ENCODE peak calls at places on chromosomes 5 and 9, in four cellular contexts. H, D, X and I are unnamed samples.

GRCh38 chr5:139690385-139691274 is 42.5 kb downstream of the CXXC5 start:
- DNase-seq in H (peak), D (peak), X (peak), I (peak)

GRCh38 chr5:150468206-150468605 is 18.7 kb upstream of the RPS14 start:
- DNase-seq in H (no peak), D (no peak), X (no peak), I (no peak)

GRCh38 chr9:93343663-93344062 is 107.8 kb upstream of the FAM120A start:
- DNase-seq in H (no peak), D (no peak), X (no peak), I (no peak)

GRCh38 chr9:131203438-131204219 is 72.7 kb downstream of the FAM78A start:
- DNase-seq in H (no peak), D (no peak), X (no peak), I (no peak)

GRCh38 chr5:87966213-87966612 is 302.4 kb downstream of the TMEM161B start:
- DNase-seq in H (no peak), D (no peak), X (no peak), I (no peak)

GRCh38 chr9:136276716-136277115 is 27.2 kb downstream of the CCDC187 start:
- DNase-seq in H (no peak), D (no peak), X (no peak), I (no peak)

GRCh38 chr9:100196215-100196614 is 97.2 kb downstream of the INVS start:
- DNase-seq in H (no peak), D (no peak), X (no peak), I (no peak)

GRCh38 chr5:171858303-171858702 is 72.7 kb downstream of the SMIM23 start:
- DNase-seq in H (peak), D (peak), X (no peak), I (no peak)

GRCh38 chr9:124894741-124895170 is 32.8 kb downstream of the ARPC5L start:
- DNase-seq in H (peak), D (peak), X (peak), I (no peak)
- TF ChIP-seq CTCF in H (peak), D (peak), X (peak), I (no peak)

DNA sequence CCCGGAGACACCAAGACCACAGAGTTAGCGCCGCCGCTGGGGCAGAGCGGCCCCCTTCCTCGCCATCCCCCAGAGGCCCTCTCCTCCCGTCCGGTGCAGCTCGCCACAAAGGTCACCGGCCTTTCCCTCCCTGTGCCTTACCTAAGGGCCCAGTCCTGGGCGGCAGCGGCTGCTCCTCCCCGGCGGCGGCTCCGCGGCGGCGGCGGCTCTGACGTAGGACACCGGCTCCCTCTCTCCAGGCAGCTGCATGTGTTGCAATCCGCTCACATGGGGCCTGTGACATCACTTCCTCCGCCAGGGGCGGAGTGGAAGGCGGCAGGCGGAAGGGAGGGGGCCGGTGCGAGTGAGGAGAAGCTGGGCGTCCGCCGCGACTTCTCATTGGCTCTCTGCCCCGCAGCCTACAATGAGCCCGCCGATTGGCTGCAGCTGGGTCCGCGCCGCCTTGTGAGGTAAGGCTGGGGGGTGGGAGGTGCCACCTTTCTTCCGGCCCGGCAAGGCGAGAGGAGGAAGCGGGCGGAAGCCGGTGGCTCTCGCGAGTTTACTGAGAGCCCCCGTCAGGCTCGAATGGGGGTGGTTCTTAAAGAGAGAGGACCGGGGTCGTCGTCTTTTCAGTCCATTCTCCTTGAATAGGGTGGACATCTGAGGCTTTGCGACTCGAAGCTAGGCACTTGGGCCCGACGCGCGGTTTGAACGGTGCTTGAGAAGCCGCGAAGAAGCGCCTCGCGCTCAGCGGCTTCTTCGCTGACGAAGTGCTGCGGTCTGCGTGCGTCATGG is at the start of gene ETF1:
- DNase-seq in H (peak), D (peak), X (peak), I (peak)
- TF ChIP-seq CTCF in H (no peak), D (no peak), X (peak), I (no peak)

GRCh38 chr5:179865471-179866240 is 7.0 kb upstream of the MRNIP start:
- DNase-seq in H (no peak), D (no peak), X (no peak), I (no peak)

GRCh38 chr5:179867079-179867465 is 8.5 kb upstream of the MRNIP start:
- DNase-seq in H (no peak), D (no peak), X (no peak), I (peak)

GRCh38 chr5:179864686-179865085 is 6.1 kb upstream of the MRNIP start:
- DNase-seq in H (no peak), D (no peak), X (no peak), I (no peak)

GRCh38 chr5:179867476-179867875 is 8.9 kb upstream of the MRNIP start:
- DNase-seq in H (no peak), D (no peak), X (no peak), I (no peak)

DNA sequence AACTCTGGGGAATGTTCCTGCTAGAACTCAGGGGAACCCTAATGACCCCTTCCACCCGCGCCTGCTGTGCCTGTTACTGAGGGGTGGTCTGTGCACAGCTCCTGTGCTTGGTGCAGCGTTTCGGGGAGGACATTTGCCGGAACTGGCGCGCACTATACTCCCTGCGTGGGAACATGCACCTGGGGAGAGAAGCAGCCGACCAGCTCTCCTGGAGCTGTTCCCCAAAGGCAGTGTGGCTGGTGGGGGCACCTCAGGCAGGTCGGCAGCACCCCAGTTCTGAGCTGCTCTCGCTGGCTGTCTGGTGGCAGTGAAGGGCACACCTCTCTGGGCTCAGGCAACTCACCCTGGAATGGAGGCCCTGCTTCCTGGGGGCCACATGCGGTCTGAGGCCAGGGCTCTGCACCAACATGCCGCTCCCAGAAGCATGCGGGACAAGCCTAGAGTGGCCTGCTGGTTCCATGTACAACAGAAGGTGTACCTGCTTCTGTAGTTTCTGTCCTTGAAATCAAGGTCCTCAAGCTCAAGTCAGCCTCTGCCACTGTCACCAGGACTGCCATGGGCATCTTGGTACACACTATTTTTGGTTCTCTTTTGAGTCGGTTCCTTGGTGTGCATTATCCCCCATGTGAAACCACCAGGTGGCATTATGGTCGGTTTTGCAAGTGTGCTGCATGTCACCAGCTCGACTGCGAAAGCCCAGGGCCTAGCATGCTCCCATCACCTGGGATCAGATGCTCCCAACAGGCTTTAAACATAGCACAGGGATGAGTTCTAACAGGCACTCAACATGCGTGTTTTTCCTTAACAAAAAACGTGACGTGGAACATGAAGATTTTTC is 7.8 kb upstream of the MRNIP start:
- DNase-seq in H (no peak), D (no peak), X (no peak), I (no peak)
- TF ChIP-seq CTCF in H (no peak), D (no peak), X (no peak), I (no peak)

GRCh38 chr5:149130121-149130931 is 11.0 kb upstream of the ABLIM3 start:
- DNase-seq in H (peak), D (no peak), X (no peak), I (no peak)
- TF ChIP-seq CTCF in H (peak), D (peak), X (peak), I (no peak)

DNA sequence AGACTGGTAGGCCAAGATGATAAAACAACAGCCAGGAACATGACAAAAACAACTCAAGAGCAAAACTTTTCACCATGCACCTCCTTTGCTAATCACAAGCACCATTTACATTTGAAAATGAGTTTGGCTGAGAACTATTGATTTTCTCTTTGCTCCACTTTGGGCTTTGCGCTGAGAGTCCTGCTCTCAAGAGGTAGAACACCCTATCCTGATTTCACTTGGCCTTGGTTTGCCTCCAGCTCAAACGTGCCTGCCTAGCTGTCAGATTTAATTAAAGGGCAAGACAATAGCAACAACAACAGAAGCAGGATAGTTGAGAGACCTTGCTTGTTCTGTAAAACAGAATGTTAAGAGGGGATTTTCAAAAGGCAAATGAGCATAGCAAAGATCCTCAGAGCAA is 128.2 kb upstream of the ASTN2 start:
- DNase-seq in H (no peak), D (no peak), X (no peak), I (no peak)
- TF ChIP-seq CTCF in H (no peak), D (no peak), X (no peak), I (no peak)

GRCh38 chr9:124121725-124122124 is 110.2 kb downstream of the LHX2 start:
- DNase-seq in H (no peak), D (no peak), X (no peak), I (no peak)

GRCh38 chr9:124124729-124125589 is 113.4 kb downstream of the LHX2 start:
- DNase-seq in H (no peak), D (no peak), X (no peak), I (no peak)

GRCh38 chr9:124120272-124120671 is 108.7 kb downstream of the LHX2 start:
- DNase-seq in H (no peak), D (no peak), X (no peak), I (no peak)

GRCh38 chr9:124122321-124122720 is 110.8 kb downstream of the LHX2 start:
- DNase-seq in H (no peak), D (no peak), X (peak), I (no peak)

DNA sequence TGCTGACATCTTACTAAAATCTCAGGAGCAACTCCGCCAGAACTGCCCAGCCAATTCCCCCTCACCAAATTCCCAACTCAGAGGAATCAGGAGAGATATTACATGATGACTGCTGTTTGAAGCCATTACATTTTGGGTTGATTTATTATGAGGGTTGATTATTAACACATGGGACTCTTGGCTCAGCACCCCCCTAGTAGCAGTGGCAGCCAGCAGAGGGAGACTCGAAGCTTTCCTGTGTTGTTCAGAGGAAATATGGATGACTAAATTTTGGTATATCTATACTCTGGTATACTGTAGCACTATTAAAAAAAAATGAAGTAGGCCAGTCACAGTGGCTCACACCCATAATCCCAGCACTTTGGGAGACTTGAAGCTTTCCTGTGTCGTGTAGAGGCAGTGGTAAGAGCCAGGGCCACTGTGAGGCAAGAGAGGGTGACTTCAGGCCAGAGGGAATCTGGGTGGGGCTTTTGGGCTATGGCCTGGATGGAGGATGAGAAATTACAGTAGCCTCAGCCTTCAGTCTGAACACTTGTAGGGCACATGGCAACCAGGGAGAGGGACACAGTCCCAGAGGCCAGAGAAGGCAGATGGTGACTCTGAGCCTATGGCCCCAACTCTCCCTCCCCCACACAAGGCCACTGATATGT is 111.4 kb downstream of the LHX2 start:
- DNase-seq in H (peak), D (peak), X (peak), I (no peak)
- TF ChIP-seq CTCF in H (peak), D (peak), X (peak), I (no peak)

GRCh38 chr5:142924135-142924883 is 154.1 kb downstream of the ARHGAP26 start:
- DNase-seq in H (peak), D (peak), X (no peak), I (no peak)
- TF ChIP-seq CTCF in H (peak), D (peak), X (peak), I (no peak)

GRCh38 chr5:74516217-74516636 is 124.3 kb downstream of the ENC1 start:
- DNase-seq in H (no peak), D (no peak), X (peak), I (no peak)
- TF ChIP-seq CTCF in H (no peak), D (no peak), X (no peak), I (no peak)